ENCODE peak calls at places on chromosomes 4 and X, in eight cellular contexts. One of them, this sample, is unnamed.

GRCh38 chrX:15233416-15234015 is 36.4 kb downstream of the ASB9 start:
- DNase-seq in tibial nerve: no peak
- DNase-seq in upper lobe of left lung: no peak
- DNase-seq in GM12878: no peak
- DNase-seq in stomach: no peak
- DNase-seq in spleen: no peak
- DNase-seq in HCT116: no peak
- DNase-seq in adrenal gland: no peak
- DNase-seq in this sample: no peak

GRCh38 chrX:18985186-18985435 is 1.2 kb upstream of the PHKA2 start:
- DNase-seq in tibial nerve: no peak
- DNase-seq in upper lobe of left lung: no peak
- DNase-seq in GM12878: peak
- DNase-seq in stomach: no peak
- DNase-seq in spleen: no peak
- DNase-seq in HCT116: no peak
- DNase-seq in adrenal gland: no peak
- DNase-seq in this sample: no peak

GRCh38 chrX:50615570-50616158 is 145.0 kb upstream of the DGKK start:
- DNase-seq in tibial nerve: no peak
- DNase-seq in upper lobe of left lung: no peak
- DNase-seq in GM12878: no peak
- DNase-seq in stomach: no peak
- DNase-seq in spleen: no peak
- DNase-seq in HCT116: no peak
- DNase-seq in adrenal gland: no peak
- DNase-seq in this sample: no peak

GRCh38 chrX:53282313-53282712 is 929 bp upstream of the IQSEC2 start:
- DNase-seq in tibial nerve: no peak
- DNase-seq in upper lobe of left lung: no peak
- DNase-seq in GM12878: no peak
- DNase-seq in stomach: no peak
- DNase-seq in spleen: no peak
- DNase-seq in HCT116: no peak
- DNase-seq in adrenal gland: no peak
- DNase-seq in this sample: no peak

GRCh38 chr4:71132486-71132885 is 139.0 kb downstream of the DCK start:
- DNase-seq in tibial nerve: no peak
- DNase-seq in upper lobe of left lung: no peak
- DNase-seq in GM12878: no peak
- DNase-seq in stomach: no peak
- DNase-seq in spleen: no peak
- DNase-seq in HCT116: no peak
- DNase-seq in adrenal gland: no peak
- DNase-seq in this sample: no peak

GRCh38 chr4:122898370-122899150 is 23.8 kb downstream of the NUDT6 start:
- DNase-seq in tibial nerve: no peak
- DNase-seq in upper lobe of left lung: no peak
- DNase-seq in GM12878: no peak
- DNase-seq in stomach: no peak
- DNase-seq in spleen: no peak
- DNase-seq in HCT116: peak
- DNase-seq in adrenal gland: no peak
- DNase-seq in this sample: no peak

GRCh38 chr4:170005472-170005871 is 20.7 kb downstream of the MFAP3L start:
- DNase-seq in tibial nerve: no peak
- DNase-seq in upper lobe of left lung: no peak
- DNase-seq in GM12878: no peak
- DNase-seq in stomach: no peak
- DNase-seq in spleen: no peak
- DNase-seq in HCT116: no peak
- DNase-seq in adrenal gland: no peak
- DNase-seq in this sample: no peak

GRCh38 chr4:159103406-159104131 is 690 bp downstream of the RAPGEF2 start:
- DNase-seq in tibial nerve: peak
- DNase-seq in upper lobe of left lung: peak
- DNase-seq in GM12878: no peak
- DNase-seq in stomach: peak
- DNase-seq in spleen: peak
- DNase-seq in HCT116: no peak
- DNase-seq in adrenal gland: peak
- DNase-seq in this sample: peak

GRCh38 chr4:169254546-169254983 is 16.2 kb downstream of the SH3RF1 start:
- DNase-seq in tibial nerve: no peak
- DNase-seq in upper lobe of left lung: peak
- DNase-seq in GM12878: no peak
- DNase-seq in stomach: no peak
- DNase-seq in spleen: no peak
- DNase-seq in HCT116: peak
- DNase-seq in adrenal gland: peak
- DNase-seq in this sample: no peak

GRCh38 chrX:115897956-115898355 is 272.6 kb upstream of the AGTR2 start:
- DNase-seq in tibial nerve: no peak
- DNase-seq in upper lobe of left lung: no peak
- DNase-seq in GM12878: no peak
- DNase-seq in stomach: no peak
- DNase-seq in spleen: no peak
- DNase-seq in HCT116: no peak
- DNase-seq in adrenal gland: no peak
- DNase-seq in this sample: no peak

DNA sequence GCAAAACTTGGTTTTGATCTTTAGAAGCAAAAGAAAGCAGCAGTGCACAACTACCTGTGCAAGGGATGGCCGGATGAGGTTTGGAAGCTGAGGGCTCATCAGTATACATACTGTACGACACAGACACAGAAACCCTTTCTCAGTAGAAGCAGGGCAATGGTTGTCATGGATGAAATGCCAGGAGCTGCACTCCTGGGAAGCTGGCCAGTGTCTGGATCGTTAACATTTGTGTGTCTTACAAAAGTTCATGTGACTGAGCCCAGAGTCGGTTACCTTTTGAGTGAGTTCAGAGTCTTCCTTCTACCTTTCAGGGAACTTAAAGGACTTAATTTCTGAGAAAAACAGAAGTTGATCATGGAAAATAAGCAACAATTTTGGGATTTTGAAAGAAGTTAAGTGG is 230.3 kb downstream of the APBB2 start:
- DNase-seq in tibial nerve: no peak
- DNase-seq in upper lobe of left lung: no peak
- DNase-seq in GM12878: no peak
- DNase-seq in stomach: no peak
- DNase-seq in spleen: no peak
- DNase-seq in HCT116: no peak
- DNase-seq in adrenal gland: no peak
- DNase-seq in this sample: no peak
- TF ChIP-seq POLR2A in tibial nerve: no peak
- TF ChIP-seq POLR2A in upper lobe of left lung: no peak
- TF ChIP-seq POLR2A in GM12878: no peak
- TF ChIP-seq POLR2A in stomach: no peak
- TF ChIP-seq POLR2A in spleen: no peak
- TF ChIP-seq POLR2A in HCT116: no peak
- TF ChIP-seq POLR2A in adrenal gland: no peak
- TF ChIP-seq POLR2A in this sample: no peak

GRCh38 chr4:151013491-151013890 is 1.6 kb downstream of the LRBA start:
- DNase-seq in tibial nerve: no peak
- DNase-seq in upper lobe of left lung: no peak
- DNase-seq in GM12878: no peak
- DNase-seq in stomach: no peak
- DNase-seq in spleen: no peak
- DNase-seq in HCT116: no peak
- DNase-seq in adrenal gland: no peak
- DNase-seq in this sample: no peak
- H3K4me3 ChIP-seq in tibial nerve: peak
- H3K4me3 ChIP-seq in upper lobe of left lung: peak
- H3K4me3 ChIP-seq in GM12878: peak
- H3K4me3 ChIP-seq in stomach: peak
- H3K4me3 ChIP-seq in spleen: peak
- H3K4me3 ChIP-seq in HCT116: peak
- H3K4me3 ChIP-seq in adrenal gland: no peak
- H3K4me3 ChIP-seq in this sample: peak

DNA sequence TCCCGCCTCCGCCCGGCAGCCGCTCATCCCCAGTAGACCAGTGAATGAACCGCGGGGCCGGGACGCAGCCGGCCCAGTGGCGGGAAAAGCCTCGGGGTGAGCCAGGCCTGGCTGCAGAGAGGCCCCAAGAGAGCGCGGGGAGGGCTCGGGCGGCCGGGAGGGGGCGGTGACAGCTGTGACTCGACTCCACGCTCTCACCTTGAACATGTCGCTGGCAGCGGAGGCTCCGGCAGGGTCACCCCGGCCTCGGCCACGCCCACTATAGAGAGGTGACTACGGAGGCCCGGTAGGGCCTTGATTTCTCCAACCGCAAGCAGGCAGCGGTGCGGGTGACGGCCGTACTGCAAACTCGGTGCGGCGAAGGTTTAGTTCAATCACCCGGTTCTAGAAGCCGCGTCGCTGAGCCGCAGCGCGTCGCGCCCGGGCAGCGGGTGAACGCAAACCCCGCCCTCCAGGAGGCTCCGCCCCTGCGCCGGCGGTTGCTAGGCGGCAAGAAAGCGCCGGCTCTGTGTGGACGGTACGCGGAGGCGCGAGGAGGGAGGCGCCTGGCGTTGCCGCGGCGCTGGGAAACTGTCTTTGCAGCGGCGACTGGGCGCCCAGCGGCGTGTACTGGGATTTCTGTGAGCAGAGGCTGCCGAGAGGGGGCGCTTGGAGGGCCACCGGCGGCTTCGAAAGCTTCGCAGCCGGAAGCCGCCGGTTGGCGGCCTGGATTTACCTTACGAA is at the start of the genes APOO and CXorf58:
- DNase-seq in tibial nerve: peak
- DNase-seq in upper lobe of left lung: peak
- DNase-seq in GM12878: peak
- DNase-seq in stomach: peak
- DNase-seq in spleen: peak
- DNase-seq in HCT116: peak
- DNase-seq in adrenal gland: peak
- DNase-seq in this sample: peak
- TF ChIP-seq POLR2A in tibial nerve: peak
- TF ChIP-seq POLR2A in upper lobe of left lung: no peak
- TF ChIP-seq POLR2A in GM12878: peak
- TF ChIP-seq POLR2A in stomach: no peak
- TF ChIP-seq POLR2A in spleen: no peak
- TF ChIP-seq POLR2A in HCT116: no peak
- TF ChIP-seq POLR2A in adrenal gland: no peak
- TF ChIP-seq POLR2A in this sample: no peak

DNA sequence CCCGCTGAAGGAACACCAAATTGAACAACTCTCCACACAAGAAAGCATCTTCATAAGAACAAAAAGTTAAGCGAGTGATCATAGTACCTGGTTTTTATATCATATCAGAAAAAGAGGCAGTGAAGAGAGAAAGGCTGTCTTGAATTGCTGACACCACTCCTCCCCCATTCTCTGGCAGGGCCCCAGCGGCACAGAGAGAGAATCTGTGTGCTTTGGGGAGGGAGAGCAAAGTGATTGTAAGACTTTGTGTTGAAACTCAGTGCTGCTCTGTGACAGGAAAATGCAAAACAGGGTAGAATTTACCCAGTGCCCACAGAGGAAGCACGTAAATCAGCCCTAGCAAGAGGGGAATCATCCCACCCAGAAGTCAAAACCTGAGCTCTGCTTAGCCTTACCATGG is 174.5 kb downstream of the PRR32 start:
- DNase-seq in tibial nerve: no peak
- DNase-seq in upper lobe of left lung: no peak
- DNase-seq in GM12878: no peak
- DNase-seq in stomach: no peak
- DNase-seq in spleen: no peak
- DNase-seq in HCT116: no peak
- DNase-seq in adrenal gland: no peak
- DNase-seq in this sample: no peak
- H3K4me3 ChIP-seq in tibial nerve: no peak
- H3K4me3 ChIP-seq in upper lobe of left lung: no peak
- H3K4me3 ChIP-seq in GM12878: no peak
- H3K4me3 ChIP-seq in stomach: no peak
- H3K4me3 ChIP-seq in spleen: no peak
- H3K4me3 ChIP-seq in HCT116: no peak
- H3K4me3 ChIP-seq in adrenal gland: no peak
- H3K4me3 ChIP-seq in this sample: no peak

GRCh38 chr4:80071643-80072606 is 1.1 kb downstream of the ANTXR2 start:
- DNase-seq in tibial nerve: peak
- DNase-seq in upper lobe of left lung: peak
- DNase-seq in GM12878: peak
- DNase-seq in stomach: peak
- DNase-seq in spleen: peak
- DNase-seq in HCT116: no peak
- DNase-seq in adrenal gland: peak
- DNase-seq in this sample: peak

GRCh38 chr4:80074059-80074458 is 1.0 kb upstream of the ANTXR2 start:
- DNase-seq in tibial nerve: no peak
- DNase-seq in upper lobe of left lung: no peak
- DNase-seq in GM12878: no peak
- DNase-seq in stomach: no peak
- DNase-seq in spleen: no peak
- DNase-seq in HCT116: no peak
- DNase-seq in adrenal gland: no peak
- DNase-seq in this sample: no peak

GRCh38 chr4:80070880-80071620 is 2.0 kb downstream of the ANTXR2 start:
- DNase-seq in tibial nerve: no peak
- DNase-seq in upper lobe of left lung: no peak
- DNase-seq in GM12878: no peak
- DNase-seq in stomach: no peak
- DNase-seq in spleen: no peak
- DNase-seq in HCT116: no peak
- DNase-seq in adrenal gland: no peak
- DNase-seq in this sample: no peak

GRCh38 chr4:80073362-80074008 is 456 bp upstream of the ANTXR2 start:
- DNase-seq in tibial nerve: no peak
- DNase-seq in upper lobe of left lung: no peak
- DNase-seq in GM12878: peak
- DNase-seq in stomach: no peak
- DNase-seq in spleen: peak
- DNase-seq in HCT116: no peak
- DNase-seq in adrenal gland: no peak
- DNase-seq in this sample: no peak

GRCh38 chr4:80072607-80073361 is at the start of gene ANTXR2:
- DNase-seq in tibial nerve: peak
- DNase-seq in upper lobe of left lung: peak
- DNase-seq in GM12878: no peak
- DNase-seq in stomach: peak
- DNase-seq in spleen: peak
- DNase-seq in HCT116: peak
- DNase-seq in adrenal gland: peak
- DNase-seq in this sample: peak
- TF ChIP-seq POLR2A in tibial nerve: peak
- TF ChIP-seq POLR2A in upper lobe of left lung: peak
- TF ChIP-seq POLR2A in GM12878: peak
- TF ChIP-seq POLR2A in stomach: no peak
- TF ChIP-seq POLR2A in spleen: no peak
- TF ChIP-seq POLR2A in HCT116: peak
- TF ChIP-seq POLR2A in adrenal gland: peak
- TF ChIP-seq POLR2A in this sample: peak

DNA sequence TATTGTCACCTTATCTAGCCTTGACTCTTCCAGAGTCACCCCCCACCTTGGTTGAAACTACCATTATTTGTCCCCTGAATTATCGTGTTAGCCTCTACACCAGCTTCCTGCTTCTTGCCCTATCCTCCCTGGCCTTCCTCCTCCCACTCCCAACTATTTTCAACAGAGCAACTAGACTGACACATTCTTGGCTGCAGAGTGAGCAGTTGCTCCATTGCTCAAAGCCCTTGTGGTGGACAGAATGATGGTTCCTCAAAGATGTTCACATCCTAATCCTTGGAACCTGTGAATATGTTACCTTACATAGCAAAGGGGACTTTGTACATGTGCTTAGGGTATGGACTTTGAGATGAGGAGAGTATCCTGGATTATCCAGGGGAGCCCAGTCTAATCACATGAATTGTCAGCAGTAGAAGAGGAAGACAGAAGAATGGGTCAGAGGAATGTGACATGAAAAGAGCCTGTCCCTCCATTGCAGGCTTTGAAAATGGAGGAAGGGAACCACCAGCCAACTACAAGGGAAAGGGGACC is 24.8 kb upstream of the HOPX start:
- DNase-seq in tibial nerve: no peak
- DNase-seq in upper lobe of left lung: no peak
- DNase-seq in GM12878: no peak
- DNase-seq in stomach: no peak
- DNase-seq in spleen: no peak
- DNase-seq in HCT116: no peak
- DNase-seq in adrenal gland: no peak
- DNase-seq in this sample: no peak
- H3K4me3 ChIP-seq in tibial nerve: no peak
- H3K4me3 ChIP-seq in upper lobe of left lung: no peak
- H3K4me3 ChIP-seq in GM12878: no peak
- H3K4me3 ChIP-seq in stomach: no peak
- H3K4me3 ChIP-seq in spleen: no peak
- H3K4me3 ChIP-seq in HCT116: no peak
- H3K4me3 ChIP-seq in adrenal gland: no peak
- H3K4me3 ChIP-seq in this sample: no peak